ENCODE peak calls at places on chromosome X, in ten cellular contexts. S, E, B, P, F, Z, N, K, L and C are unnamed samples.

GRCh38 chrX:120813982-120814381 is 61.7 kb downstream of the CT47B1 start:
- DNase-seq in S (no peak), E (no peak), B (no peak), P (no peak), F (no peak), Z (no peak), N (no peak), K (no peak), L (no peak), C (no peak)

GRCh38 chrX:150200820-150201287 is 162.3 kb upstream of the MAMLD1 start:
- DNase-seq in S (peak), E (no peak), B (no peak), P (peak), F (no peak), Z (peak), N (no peak), K (peak), L (peak), C (peak)

GRCh38 chrX:64205441-64205734 is at the start of gene AMER1:
- DNase-seq in S (no peak), E (no peak), B (no peak), P (no peak), F (no peak), Z (no peak), N (no peak), K (peak), L (no peak), C (no peak)

GRCh38 chrX:136767104-136767941 is 13.4 kb downstream of the ARHGEF6 start:
- DNase-seq in S (peak), E (peak), B (no peak), P (peak), F (peak), Z (peak), N (peak), K (peak), L (peak), C (peak)

GRCh38 chrX:40434947-40435346 is 145.8 kb upstream of the ATP6AP2 start:
- DNase-seq in S (no peak), E (peak), B (no peak), P (peak), F (no peak), Z (no peak), N (no peak), K (peak), L (peak), C (no peak)

GRCh38 chrX:155997436-155997835 is at the start of gene IL9R:
- DNase-seq in S (no peak), E (no peak), B (no peak), P (no peak), F (no peak), Z (peak), N (no peak), K (no peak), L (no peak), C (peak)

GRCh38 chrX:118025193-118025592 is 91.4 kb downstream of the KLHL13 start:
- DNase-seq in S (no peak), E (no peak), B (no peak), P (no peak), F (no peak), Z (no peak), N (no peak), K (no peak), L (no peak), C (no peak)

GRCh38 chrX:1274786-1275185 is 6.2 kb downstream of the CSF2RA start:
- DNase-seq in S (peak), E (no peak), B (no peak), P (no peak), F (no peak), Z (no peak), N (no peak), K (no peak), L (no peak), C (no peak)

GRCh38 chrX:1451676-1452496 is 823 bp downstream of the ASMTL start:
- DNase-seq in S (peak), E (no peak), B (no peak), P (no peak), F (no peak), Z (no peak), N (no peak), K (no peak), L (no peak), C (no peak)

GRCh38 chrX:123475068-123475724 is 257.7 kb downstream of the THOC2 start:
- DNase-seq in S (no peak), E (no peak), B (no peak), P (no peak), F (no peak), Z (no peak), N (no peak), K (peak), L (peak), C (no peak)

GRCh38 chrX:154516655-154517100 is 646 bp upstream of the FAM3A start:
- DNase-seq in S (no peak), E (no peak), B (no peak), P (peak), F (no peak), Z (peak), N (peak), K (peak), L (peak), C (no peak)

GRCh38 chrX:39196192-39197102 is 395.2 kb downstream of the MID1IP1 start:
- DNase-seq in S (no peak), E (peak), B (no peak), P (no peak), F (no peak), Z (peak), N (peak), K (peak), L (no peak), C (peak)

GRCh38 chrX:18810416-18810815 is 103.0 kb downstream of the PPEF1 start:
- DNase-seq in S (no peak), E (no peak), B (no peak), P (no peak), F (no peak), Z (no peak), N (no peak), K (no peak), L (no peak), C (no peak)

GRCh38 chrX:23937100-23937499 is 29.3 kb downstream of the CXorf58 start:
- DNase-seq in S (no peak), E (peak), B (no peak), P (no peak), F (no peak), Z (no peak), N (no peak), K (peak), L (no peak), C (no peak)

GRCh38 chrX:136754641-136755040 is 26.1 kb downstream of the ARHGEF6 start:
- DNase-seq in S (no peak), E (no peak), B (no peak), P (no peak), F (peak), Z (peak), N (peak), K (no peak), L (no peak), C (no peak)